ENCODE peak calls at places on chromosomes 1 and 21, in eight cellular contexts. R is dorsolateral prefrontal cortex, N is SJSA1, X is hepatocyte, H is NT2/D1, J is cardiac muscle cell, L is heart right ventricle, D is lung. V is an unnamed sample.

GRCh38 chr1:108897865-108898720 is 21.3 kb downstream of the GPSM2 start:
- DNase-seq in R (peak), N (peak), X (peak), H (peak), J (peak), L (no peak), D (no peak), V (no peak)

GRCh38 chr1:191255354-191256057 is 777.8 kb upstream of the BRINP3 start:
- DNase-seq in R (no peak), N (no peak), X (no peak), H (no peak), J (no peak), L (no peak), D (no peak), V (no peak)

GRCh38 chr1:9438431-9439073 is 100.7 kb upstream of the SLC25A33 start:
- DNase-seq in R (no peak), N (peak), X (peak), H (no peak), J (peak), L (peak), D (peak), V (peak)

GRCh38 chr1:12592496-12592895 is 25.5 kb downstream of the DHRS3 start:
- DNase-seq in R (no peak), N (no peak), X (no peak), H (no peak), J (no peak), L (no peak), D (no peak), V (no peak)

GRCh38 chr1:9874959-9875635 is 35.0 kb downstream of the CTNNBIP1 start:
- DNase-seq in R (peak), N (peak), X (peak), H (peak), J (peak), L (peak), D (peak), V (no peak)

GRCh38 chr1:26287033-26287711 is 7.3 kb downstream of the SH3BGRL3 start:
- DNase-seq in R (no peak), N (no peak), X (no peak), H (no peak), J (no peak), L (no peak), D (no peak), V (no peak)

GRCh38 chr1:192654607-192655389 is 18.9 kb downstream of the RGS13 start:
- DNase-seq in R (no peak), N (peak), X (no peak), H (no peak), J (peak), L (no peak), D (no peak), V (peak)

GRCh38 chr1:56301791-56302190 is 277.6 kb downstream of the PLPP3 start:
- DNase-seq in R (no peak), N (peak), X (no peak), H (no peak), J (peak), L (no peak), D (no peak), V (peak)

GRCh38 chr1:108703939-108704338 is 8.8 kb upstream of the FNDC7 start:
- DNase-seq in R (no peak), N (no peak), X (no peak), H (no peak), J (no peak), L (no peak), D (no peak), V (no peak)

GRCh38 chr1:168676029-168676812 is 52.8 kb downstream of the DPT start:
- DNase-seq in R (no peak), N (no peak), X (no peak), H (no peak), J (no peak), L (no peak), D (no peak), V (no peak)

GRCh38 chr1:54854376-54855020 is 32.5 kb downstream of the DHCR24 start:
- DNase-seq in R (no peak), N (no peak), X (peak), H (no peak), J (no peak), L (no peak), D (no peak), V (no peak)

GRCh38 chr1:221694109-221694508 is 47.8 kb downstream of the DUSP10 start:
- DNase-seq in R (no peak), N (no peak), X (no peak), H (no peak), J (no peak), L (no peak), D (no peak), V (no peak)

GRCh38 chr21:37496972-37497371 is 130.4 kb downstream of the DYRK1A start:
- DNase-seq in R (no peak), N (no peak), X (no peak), H (no peak), J (peak), L (no peak), D (no peak), V (no peak)

GRCh38 chr1:227897704-227898438 is 49.9 kb downstream of the WNT9A start:
- DNase-seq in R (no peak), N (no peak), X (no peak), H (no peak), J (no peak), L (no peak), D (no peak), V (no peak)

GRCh38 chr1:226656601-226657277 is 82.3 kb downstream of the ITPKB start:
- DNase-seq in R (no peak), N (no peak), X (no peak), H (no peak), J (peak), L (no peak), D (no peak), V (peak)

GRCh38 chr1:209546390-209547080 is 37.0 kb upstream of the CAMK1G start:
- DNase-seq in R (no peak), N (no peak), X (no peak), H (no peak), J (no peak), L (no peak), D (no peak), V (no peak)

GRCh38 chr1:15457484-15458027 is 1.0 kb downstream of the CELA2A start:
- DNase-seq in R (no peak), N (no peak), X (no peak), H (no peak), J (no peak), L (no peak), D (no peak), V (no peak)

GRCh38 chr1:75472089-75472970 is 138.6 kb downstream of the SLC44A5 start:
- DNase-seq in R (no peak), N (no peak), X (no peak), H (no peak), J (no peak), L (no peak), D (no peak), V (no peak)

GRCh38 chr1:205444931-205445652 is 10.8 kb downstream of the BLACAT1 start:
- DNase-seq in R (peak), N (no peak), X (no peak), H (peak), J (peak), L (peak), D (no peak), V (no peak)

GRCh38 chr1:172165403-172165802 is 255.1 kb upstream of the C1orf105 start:
- DNase-seq in R (no peak), N (no peak), X (no peak), H (no peak), J (no peak), L (no peak), D (no peak), V (no peak)

GRCh38 chr1:77571642-77572041 is 110.8 kb downstream of the ZZZ3 start:
- DNase-seq in R (no peak), N (no peak), X (no peak), H (no peak), J (no peak), L (no peak), D (no peak), V (no peak)

GRCh38 chr1:229943148-229943714 is 123.8 kb upstream of the GALNT2 start:
- DNase-seq in R (no peak), N (no peak), X (no peak), H (no peak), J (no peak), L (no peak), D (no peak), V (no peak)

GRCh38 chr1:84569216-84569615 is 5.0 kb downstream of the CTBS start:
- DNase-seq in R (peak), N (no peak), X (no peak), H (no peak), J (no peak), L (no peak), D (no peak), V (no peak)

GRCh38 chr21:40067751-40068150 is 200.5 kb downstream of the PCP4 start:
- DNase-seq in R (peak), N (no peak), X (no peak), H (no peak), J (no peak), L (no peak), D (no peak), V (no peak)

GRCh38 chr1:172581779-172582178 is 48.8 kb downstream of the SUCO start:
- DNase-seq in R (no peak), N (peak), X (no peak), H (no peak), J (peak), L (no peak), D (no peak), V (peak)

GRCh38 chr1:6922096-6922931 is 137.1 kb downstream of the CAMTA1 start:
- DNase-seq in R (peak), N (no peak), X (peak), H (no peak), J (peak), L (no peak), D (no peak), V (peak)

GRCh38 chr21:37228003-37228400 is 39.1 kb downstream of the VPS26C start:
- DNase-seq in R (no peak), N (no peak), X (no peak), H (no peak), J (no peak), L (no peak), D (no peak), V (no peak)

GRCh38 chr1:34876406-34876805 is 16.9 kb upstream of the SMIM12 start:
- DNase-seq in R (peak), N (no peak), X (no peak), H (no peak), J (no peak), L (no peak), D (no peak), V (no peak)

GRCh38 chr1:54998100-54998499 is 633 bp upstream of the BSND start:
- DNase-seq in R (no peak), N (no peak), X (no peak), H (no peak), J (no peak), L (no peak), D (no peak), V (no peak)

GRCh38 chr1:3240524-3241235 is 171.7 kb downstream of the PRDM16 start:
- DNase-seq in R (no peak), N (no peak), X (no peak), H (no peak), J (no peak), L (no peak), D (no peak), V (no peak)
- H3K4me3 ChIP-seq in R (no peak), N (no peak), X (no peak), H (no peak), J (no peak), L (no peak), D (no peak), V (no peak)

GRCh38 chr1:224435999-224436398 is 1.4 kb upstream of the WDR26 start:
- DNase-seq in R (no peak), N (no peak), X (peak), H (no peak), J (no peak), L (no peak), D (no peak), V (no peak)
- H3K4me3 ChIP-seq in R (no peak), N (no peak), X (no peak), H (no peak), J (no peak), L (no peak), D (no peak), V (peak)

GRCh38 chr1:111730706-111731105 is 8.5 kb downstream of the INKA2 start:
- DNase-seq in R (no peak), N (no peak), X (no peak), H (no peak), J (no peak), L (no peak), D (peak), V (no peak)

GRCh38 chr1:111732718-111733117 is 6.5 kb downstream of the INKA2 start:
- DNase-seq in R (no peak), N (no peak), X (no peak), H (no peak), J (no peak), L (no peak), D (no peak), V (no peak)

GRCh38 chr1:111731956-111732355 is 7.2 kb downstream of the INKA2 start:
- DNase-seq in R (no peak), N (no peak), X (no peak), H (no peak), J (no peak), L (no peak), D (peak), V (no peak)

GRCh38 chr1:111729271-111729921 is 9.8 kb downstream of the INKA2 start:
- DNase-seq in R (no peak), N (no peak), X (no peak), H (no peak), J (no peak), L (peak), D (no peak), V (peak)

DNA sequence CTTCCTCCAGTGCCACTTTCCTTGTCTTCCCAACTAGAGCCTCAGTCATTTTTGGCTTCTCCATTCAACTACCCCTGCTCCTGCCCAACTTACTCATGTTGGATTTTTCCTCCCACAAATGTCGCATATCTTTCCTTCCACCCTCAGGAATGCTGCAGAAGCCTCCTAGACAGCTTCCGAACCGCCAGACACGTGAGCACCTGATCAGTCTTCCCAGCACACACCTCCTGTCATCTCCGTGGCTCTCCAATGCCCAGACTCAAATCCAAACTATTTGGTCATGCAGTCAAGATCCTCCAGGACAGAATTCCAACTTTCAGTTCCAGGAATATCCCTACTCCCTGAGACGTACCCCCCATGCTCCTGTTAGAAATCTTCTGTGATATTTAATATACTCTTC is 8.9 kb downstream of the INKA2 start:
- DNase-seq in R (no peak), N (no peak), X (no peak), H (no peak), J (no peak), L (no peak), D (peak), V (no peak)
- H3K4me3 ChIP-seq in R (no peak), N (no peak), X (no peak), H (no peak), J (no peak), L (no peak), D (no peak), V (no peak)

GRCh38 chr1:68227598-68227997 is 4.7 kb downstream of the WLS start:
- DNase-seq in R (no peak), N (no peak), X (no peak), H (no peak), J (no peak), L (no peak), D (no peak), V (no peak)
- H3K4me3 ChIP-seq in R (no peak), N (no peak), X (peak), H (no peak), J (no peak), L (no peak), D (no peak), V (no peak)

GRCh38 chr21:41761211-41762181 is 5.4 kb downstream of the RIPK4 start:
- DNase-seq in R (no peak), N (peak), X (peak), H (no peak), J (peak), L (peak), D (peak), V (no peak)
- H3K4me3 ChIP-seq in R (no peak), N (no peak), X (peak), H (peak), J (peak), L (peak), D (no peak), V (no peak)

GRCh38 chr1:111141245-111141644 is 1.2 kb downstream of the CEPT1 start:
- DNase-seq in R (no peak), N (no peak), X (no peak), H (no peak), J (no peak), L (no peak), D (no peak), V (no peak)

GRCh38 chr1:111140680-111140967 is 601 bp downstream of the CEPT1 start:
- DNase-seq in R (no peak), N (no peak), X (peak), H (peak), J (peak), L (no peak), D (no peak), V (peak)

GRCh38 chr1:111139956-111140679 is at the start of the genes CEPT1 and DRAM2:
- DNase-seq in R (peak), N (peak), X (peak), H (peak), J (peak), L (peak), D (peak), V (peak)

GRCh38 chr1:111141803-111142202 is 1.8 kb downstream of the CEPT1 start:
- DNase-seq in R (no peak), N (no peak), X (peak), H (no peak), J (no peak), L (no peak), D (no peak), V (no peak)

DNA sequence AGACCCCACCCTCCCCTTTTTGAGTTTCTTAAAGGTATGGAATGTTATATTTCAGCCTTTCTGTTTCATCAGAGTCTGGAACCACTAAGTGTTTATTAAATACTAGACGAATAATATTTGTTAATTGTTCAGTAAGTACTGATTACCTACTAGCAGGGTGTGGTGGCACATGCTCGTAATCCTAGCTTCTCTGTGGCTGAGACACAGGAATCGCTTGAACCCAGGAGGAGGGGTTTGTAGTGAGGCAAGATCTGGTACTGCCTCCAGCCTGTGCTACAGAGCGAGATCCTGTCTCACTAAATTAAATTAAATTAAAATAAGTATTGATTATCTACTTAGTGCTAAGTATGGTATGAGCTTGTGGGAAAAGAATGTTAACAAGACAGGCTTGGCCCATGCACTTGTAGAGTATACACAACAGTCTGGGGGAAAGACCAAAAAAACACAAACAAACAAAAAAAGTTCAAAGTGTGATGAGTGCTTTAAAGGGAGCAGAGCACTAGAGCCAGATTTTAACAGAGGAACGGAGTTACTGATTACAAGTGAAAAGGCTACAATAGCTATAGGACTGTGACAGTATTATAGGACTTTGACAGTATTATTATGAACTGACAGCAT is 2.4 kb downstream of the CEPT1 start:
- DNase-seq in R (no peak), N (no peak), X (no peak), H (no peak), J (no peak), L (no peak), D (no peak), V (no peak)
- H3K4me3 ChIP-seq in R (no peak), N (no peak), X (no peak), H (no peak), J (no peak), L (peak), D (no peak), V (no peak)

GRCh38 chr1:200774311-200774710 is 35.6 kb downstream of the CAMSAP2 start:
- DNase-seq in R (no peak), N (no peak), X (no peak), H (no peak), J (no peak), L (no peak), D (no peak), V (no peak)
- H3K4me3 ChIP-seq in R (no peak), N (no peak), X (no peak), H (no peak), J (no peak), L (no peak), D (no peak), V (no peak)

V was measured in skeletal muscle cell.